ENCODE peak calls at places on chromosomes 3 and 15, in nine cellular contexts. K is tibial nerve, T is astrocyte, N is epithelial cell of proximal tubule, C is uterus, J is left lung, Z is AG09309, O is heart right ventricle, Q is fibroblast of pulmonary artery. G is an unnamed sample.

GRCh38 chr3:151156618-151157216 is 46.3 kb downstream of the GPR171 start:
- DNase-seq in K (peak), T (peak), N (no peak), C (no peak), J (no peak), Z (no peak), O (no peak), Q (peak), G (peak)

GRCh38 chr3:31936661-31937060 is 44.4 kb downstream of the OSBPL10 start:
- DNase-seq in K (no peak), T (peak), N (no peak), C (no peak), J (no peak), Z (peak), O (no peak), Q (peak), G (no peak)

GRCh38 chr3:14031271-14031670 is 93.4 kb downstream of the CHCHD4 start:
- DNase-seq in K (no peak), T (no peak), N (no peak), C (no peak), J (no peak), Z (no peak), O (no peak), Q (no peak), G (peak)

GRCh38 chr15:31265090-31265870 is 61.4 kb upstream of the KLF13 start:
- DNase-seq in K (no peak), T (no peak), N (no peak), C (no peak), J (no peak), Z (no peak), O (no peak), Q (no peak), G (no peak)

GRCh38 chr15:40069178-40070165 is 30.5 kb upstream of the SRP14 start:
- DNase-seq in K (peak), T (no peak), N (no peak), C (peak), J (peak), Z (no peak), O (peak), Q (peak), G (no peak)

GRCh38 chr15:47196057-47196456 is 521.2 kb upstream of the SEMA6D start:
- DNase-seq in K (peak), T (peak), N (peak), C (peak), J (peak), Z (peak), O (peak), Q (peak), G (peak)

GRCh38 chr3:64595253-64595694 is 92.5 kb downstream of the ADAMTS9 start:
- DNase-seq in K (peak), T (peak), N (peak), C (peak), J (no peak), Z (peak), O (peak), Q (peak), G (no peak)

GRCh38 chr3:12380408-12380795 is 91.5 kb downstream of the PPARG start:
- DNase-seq in K (no peak), T (peak), N (no peak), C (no peak), J (no peak), Z (no peak), O (no peak), Q (no peak), G (no peak)

GRCh38 chr15:92247649-92248242 is 145.9 kb upstream of the ST8SIA2 start:
- DNase-seq in K (no peak), T (no peak), N (no peak), C (no peak), J (no peak), Z (no peak), O (no peak), Q (no peak), G (no peak)

GRCh38 chr3:52237659-52238172 is 1.2 kb downstream of the TWF2 start:
- DNase-seq in K (peak), T (peak), N (no peak), C (peak), J (peak), Z (peak), O (peak), Q (peak), G (peak)

GRCh38 chr15:42590619-42591237 is 15.3 kb downstream of the STARD9 start:
- DNase-seq in K (no peak), T (no peak), N (no peak), C (no peak), J (no peak), Z (no peak), O (no peak), Q (no peak), G (no peak)

GRCh38 chr3:169524131-169524530 is 139.4 kb downstream of the MECOM start:
- DNase-seq in K (no peak), T (no peak), N (no peak), C (no peak), J (no peak), Z (no peak), O (no peak), Q (no peak), G (no peak)

GRCh38 chr15:83449928-83450501 is 2.9 kb downstream of the SH3GL3 start:
- DNase-seq in K (no peak), T (no peak), N (no peak), C (no peak), J (no peak), Z (no peak), O (no peak), Q (peak), G (no peak)

GRCh38 chr3:144142151-144142855 is 170.7 kb downstream of the DIPK2A start:
- DNase-seq in K (no peak), T (peak), N (no peak), C (peak), J (no peak), Z (peak), O (no peak), Q (peak), G (no peak)

GRCh38 chr15:68623301-68623892 is 44.6 kb downstream of the CORO2B start:
- DNase-seq in K (no peak), T (no peak), N (no peak), C (no peak), J (no peak), Z (no peak), O (peak), Q (no peak), G (no peak)

GRCh38 chr3:94460914-94461313 is 398.1 kb downstream of the NSUN3 start:
- DNase-seq in K (no peak), T (no peak), N (no peak), C (no peak), J (no peak), Z (no peak), O (no peak), Q (peak), G (no peak)

GRCh38 chr3:53944019-53944418 is 52.4 kb upstream of the SELENOK start:
- DNase-seq in K (no peak), T (no peak), N (no peak), C (no peak), J (no peak), Z (no peak), O (no peak), Q (peak), G (no peak)

GRCh38 chr3:152120606-152121291 is 148.0 kb upstream of the MBNL1 start:
- DNase-seq in K (no peak), T (peak), N (no peak), C (no peak), J (no peak), Z (no peak), O (no peak), Q (no peak), G (no peak)

GRCh38 chr3:126014252-126014651 is 45.3 kb downstream of the ROPN1B start:
- DNase-seq in K (no peak), T (peak), N (no peak), C (peak), J (no peak), Z (no peak), O (no peak), Q (peak), G (peak)

GRCh38 chr3:170584585-170585007 is 1.3 kb downstream of the SLC7A14 start:
- DNase-seq in K (peak), T (peak), N (no peak), C (peak), J (peak), Z (no peak), O (peak), Q (peak), G (no peak)

DNA sequence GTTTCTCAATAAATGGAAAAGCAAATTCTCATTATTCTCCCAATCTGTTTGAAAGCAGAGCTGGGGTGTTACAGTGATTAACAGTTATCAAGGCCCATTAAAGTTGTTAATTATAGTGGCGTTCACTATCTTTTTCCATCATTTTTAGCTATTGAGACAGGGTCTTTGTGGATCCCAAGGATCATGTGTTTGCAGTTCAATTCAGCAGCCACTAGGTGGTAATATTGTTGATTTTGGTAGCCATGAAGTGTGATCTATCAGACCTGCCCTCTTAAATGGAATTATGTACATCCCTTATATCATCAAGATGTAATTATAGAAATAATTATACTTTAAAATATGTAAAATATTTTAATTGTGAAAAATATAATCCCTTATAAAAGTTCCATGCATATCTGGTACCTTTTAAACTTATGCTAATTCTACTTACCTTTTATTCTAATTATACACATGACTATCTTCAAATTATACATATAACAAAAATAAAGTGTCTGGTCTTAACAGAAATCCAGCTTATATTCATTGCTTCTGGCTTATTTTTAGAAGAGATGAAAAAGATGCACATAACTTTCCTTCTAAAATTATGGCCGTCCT is 126.4 kb downstream of the GREM1 start:
- DNase-seq in K (no peak), T (no peak), N (no peak), C (no peak), J (no peak), Z (no peak), O (no peak), Q (peak), G (no peak)
- TF ChIP-seq CTCF in K (peak), T (peak), N (peak), C (peak), J (peak), Z (peak), O (peak), Q (peak), G (peak)

GRCh38 chr3:155244206-155244605 is 49.3 kb downstream of the STRIT1 start:
- DNase-seq in K (no peak), T (no peak), N (no peak), C (no peak), J (no peak), Z (no peak), O (no peak), Q (peak), G (no peak)
- H3K4me3 ChIP-seq in K (no peak), T (no peak), N (no peak), C (no peak), J (no peak), Z (no peak), O (no peak), Q (no peak), G (no peak)

GRCh38 chr3:101512521-101513418 is at the start of gene SENP7:
- DNase-seq in K (peak), T (peak), N (peak), C (peak), J (peak), Z (peak), O (peak), Q (peak), G (peak)
- TF ChIP-seq CTCF in K (no peak), T (no peak), N (no peak), C (no peak), J (no peak), Z (no peak), O (no peak), Q (no peak), G (no peak)

DNA sequence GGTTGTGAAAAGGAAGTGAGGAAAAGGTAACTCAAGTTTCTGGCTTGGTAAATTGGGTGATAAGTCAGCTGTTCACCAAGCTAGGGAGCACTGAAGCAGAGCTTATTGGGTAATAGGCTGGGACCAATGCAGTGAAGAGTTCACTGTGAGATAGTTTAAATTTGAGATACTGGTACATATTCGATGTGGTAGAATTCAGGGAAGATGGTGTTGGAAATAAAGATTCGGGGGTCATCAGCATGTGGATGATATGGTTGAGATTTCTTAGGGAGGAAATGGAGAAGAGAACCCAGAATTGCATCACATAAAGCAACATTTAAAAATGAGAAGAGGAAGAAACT is 16.9 kb downstream of the MME start:
- DNase-seq in K (no peak), T (no peak), N (no peak), C (no peak), J (no peak), Z (no peak), O (no peak), Q (no peak), G (no peak)
- H3K4me3 ChIP-seq in K (no peak), T (no peak), N (no peak), C (no peak), J (no peak), Z (no peak), O (no peak), Q (no peak), G (no peak)

GRCh38 chr15:29568840-29569532 is 253.3 kb downstream of the TJP1 start:
- DNase-seq in K (no peak), T (no peak), N (peak), C (no peak), J (no peak), Z (no peak), O (no peak), Q (peak), G (no peak)
- TF ChIP-seq CTCF in K (no peak), T (no peak), N (peak), C (no peak), J (no peak), Z (no peak), O (peak), Q (peak), G (peak)

GRCh38 chr3:157175678-157176077 is 15.7 kb upstream of the CCNL1 start:
- DNase-seq in K (no peak), T (no peak), N (no peak), C (peak), J (peak), Z (no peak), O (peak), Q (no peak), G (no peak)

GRCh38 chr3:157176108-157176507 is 16.2 kb upstream of the CCNL1 start:
- DNase-seq in K (no peak), T (peak), N (no peak), C (no peak), J (no peak), Z (no peak), O (no peak), Q (no peak), G (no peak)

GRCh38 chr3:157179365-157179803 is 19.4 kb upstream of the CCNL1 start:
- DNase-seq in K (no peak), T (no peak), N (no peak), C (no peak), J (peak), Z (no peak), O (no peak), Q (no peak), G (no peak)

GRCh38 chr3:157182879-157183278 is 22.9 kb upstream of the CCNL1 start:
- DNase-seq in K (no peak), T (no peak), N (no peak), C (no peak), J (no peak), Z (no peak), O (no peak), Q (no peak), G (no peak)

DNA sequence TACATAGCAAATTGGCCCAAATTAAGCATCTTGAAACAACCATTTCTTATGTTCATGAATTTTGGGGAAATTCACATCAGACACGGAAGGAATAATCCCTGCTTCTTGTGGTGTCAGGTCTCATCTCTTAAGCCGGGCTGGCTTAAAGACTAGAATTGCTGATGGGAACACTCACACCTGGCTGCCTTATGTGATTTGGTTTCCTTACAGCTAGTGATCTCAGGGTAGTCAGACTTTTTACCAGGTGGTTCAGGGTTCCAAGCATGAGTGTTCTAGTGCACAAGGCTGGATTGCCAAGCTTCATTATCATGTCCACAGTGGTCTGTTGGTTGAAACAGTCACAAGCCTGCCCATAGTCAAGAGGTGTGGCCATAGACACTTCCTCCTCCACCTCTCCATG is 20.3 kb upstream of the CCNL1 start:
- DNase-seq in K (no peak), T (no peak), N (no peak), C (no peak), J (no peak), Z (no peak), O (no peak), Q (no peak), G (no peak)
- H3K4me3 ChIP-seq in K (no peak), T (no peak), N (no peak), C (no peak), J (no peak), Z (no peak), O (no peak), Q (no peak), G (no peak)

GRCh38 chr3:134312072-134312872 is 61.6 kb upstream of the RYK start:
- DNase-seq in K (peak), T (peak), N (no peak), C (no peak), J (peak), Z (no peak), O (no peak), Q (no peak), G (no peak)
- TF ChIP-seq CTCF in K (no peak), T (peak), N (peak), C (no peak), J (no peak), Z (no peak), O (no peak), Q (peak), G (no peak)

GRCh38 chr15:75181780-75182179 is 19.9 kb upstream of the C15orf39 start:
- DNase-seq in K (no peak), T (no peak), N (no peak), C (no peak), J (no peak), Z (no peak), O (no peak), Q (no peak), G (no peak)

GRCh38 chr15:75178171-75178937 is 23.3 kb upstream of the C15orf39 start:
- DNase-seq in K (peak), T (no peak), N (no peak), C (peak), J (peak), Z (no peak), O (peak), Q (no peak), G (no peak)

GRCh38 chr15:75179773-75180140 is 21.9 kb upstream of the C15orf39 start:
- DNase-seq in K (no peak), T (no peak), N (no peak), C (no peak), J (no peak), Z (no peak), O (no peak), Q (no peak), G (no peak)

GRCh38 chr15:75177360-75178071 is 24.2 kb upstream of the C15orf39 start:
- DNase-seq in K (no peak), T (no peak), N (no peak), C (no peak), J (no peak), Z (no peak), O (no peak), Q (no peak), G (no peak)

DNA sequence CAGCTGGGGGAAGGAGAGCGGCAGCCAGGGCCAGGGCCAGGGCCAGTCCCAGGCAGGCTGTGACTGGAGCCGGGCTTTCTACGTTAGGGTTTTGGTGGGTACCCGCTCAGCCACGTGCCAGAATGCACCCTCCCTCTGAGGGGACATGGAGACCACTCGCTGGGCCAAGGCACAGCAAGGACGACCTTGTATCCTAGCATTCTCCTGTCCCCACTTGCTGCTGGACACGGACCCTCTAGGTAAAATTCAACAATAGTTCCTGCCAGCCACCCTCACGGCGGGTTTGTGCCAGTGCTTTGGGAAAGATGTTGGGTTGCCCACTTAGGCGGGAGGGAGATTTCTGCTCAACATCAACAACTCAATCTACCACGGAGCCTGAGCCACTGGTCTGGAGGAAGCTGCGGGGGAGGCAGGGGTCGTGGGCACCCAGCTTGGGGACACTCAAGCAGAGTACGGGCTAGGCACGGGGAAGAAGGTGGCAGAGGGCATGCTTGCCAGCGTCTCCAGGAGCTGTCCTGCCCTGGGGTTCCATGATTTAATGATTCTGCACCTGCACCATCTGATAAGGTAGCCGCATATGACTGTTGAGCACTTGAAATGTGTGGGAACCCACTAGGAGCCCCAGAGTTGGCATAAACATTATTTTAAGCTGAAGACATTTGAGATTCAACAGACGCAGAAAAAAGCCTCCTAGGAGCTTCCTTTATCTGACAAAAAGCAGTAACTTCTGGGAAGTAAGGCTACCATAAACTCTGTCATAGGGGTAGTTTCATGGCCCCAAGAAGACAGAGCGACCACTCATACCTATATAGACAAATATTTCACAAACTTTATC is 22.5 kb upstream of the C15orf39 start:
- DNase-seq in K (no peak), T (no peak), N (no peak), C (no peak), J (no peak), Z (no peak), O (no peak), Q (no peak), G (no peak)
- H3K4me3 ChIP-seq in K (peak), T (no peak), N (no peak), C (peak), J (peak), Z (no peak), O (peak), Q (no peak), G (no peak)